ENCODE peak calls at places on chromosome 1, in ten cellular contexts. One of them, this sample, is unnamed.

GRCh38 chr1:26862781-26863676 is at the start of gene SFN:
- DNase-seq in NCI-H524 treated with DMSO at 0.1 percent for 48 hours: no peak
- DNase-seq in GM12892: no peak
- DNase-seq in RKO: peak; percentile 92
- DNase-seq in GM23248: no peak
- DNase-seq in activated CD8-positive, alpha-beta memory T cell treated with anti-CD3 and anti-CD28 coated beads, Interleukin-2, amount 50 U/mL, for 48 hours: peak; percentile 82
- DNase-seq in GOT3: no peak
- DNase-seq in frontal cortex: no peak
- DNase-seq in brain microvascular endothelial cell: no peak
- DNase-seq in endothelial cell: peak; percentile 33
- DNase-seq in this sample: peak; percentile 57

GRCh38 chr1:65360654-65361053 is 51.3 kb downstream of the DNAJC6 start:
- DNase-seq in NCI-H524 treated with DMSO at 0.1 percent for 48 hours: no peak
- DNase-seq in GM12892: no peak
- DNase-seq in RKO: no peak
- DNase-seq in GM23248: no peak
- DNase-seq in activated CD8-positive, alpha-beta memory T cell treated with anti-CD3 and anti-CD28 coated beads, Interleukin-2, amount 50 U/mL, for 48 hours: no peak
- DNase-seq in GOT3: no peak
- DNase-seq in frontal cortex: no peak
- DNase-seq in brain microvascular endothelial cell: no peak
- DNase-seq in endothelial cell: no peak
- DNase-seq in this sample: no peak

GRCh38 chr1:157671895-157672294 is 28.7 kb downstream of the FCRL3 start:
- DNase-seq in NCI-H524 treated with DMSO at 0.1 percent for 48 hours: no peak
- DNase-seq in GM12892: no peak
- DNase-seq in RKO: peak; percentile 26
- DNase-seq in GM23248: peak; percentile 1
- DNase-seq in activated CD8-positive, alpha-beta memory T cell treated with anti-CD3 and anti-CD28 coated beads, Interleukin-2, amount 50 U/mL, for 48 hours: no peak
- DNase-seq in GOT3: no peak
- DNase-seq in frontal cortex: no peak
- DNase-seq in brain microvascular endothelial cell: no peak
- DNase-seq in endothelial cell: no peak
- DNase-seq in this sample: no peak

GRCh38 chr1:77687519-77687906 is 5.1 kb upstream of the ZZZ3 start:
- DNase-seq in NCI-H524 treated with DMSO at 0.1 percent for 48 hours: no peak
- DNase-seq in GM12892: no peak
- DNase-seq in RKO: no peak
- DNase-seq in GM23248: peak; percentile 46
- DNase-seq in activated CD8-positive, alpha-beta memory T cell treated with anti-CD3 and anti-CD28 coated beads, Interleukin-2, amount 50 U/mL, for 48 hours: no peak
- DNase-seq in GOT3: no peak
- DNase-seq in frontal cortex: no peak
- DNase-seq in brain microvascular endothelial cell: peak; percentile 22
- DNase-seq in endothelial cell: peak; percentile 69
- DNase-seq in this sample: no peak

GRCh38 chr1:202088216-202088615 is 34.5 kb upstream of the GPR37L1 start:
- DNase-seq in NCI-H524 treated with DMSO at 0.1 percent for 48 hours: no peak
- DNase-seq in GM12892: no peak
- DNase-seq in RKO: no peak
- DNase-seq in GM23248: no peak
- DNase-seq in activated CD8-positive, alpha-beta memory T cell treated with anti-CD3 and anti-CD28 coated beads, Interleukin-2, amount 50 U/mL, for 48 hours: no peak
- DNase-seq in GOT3: no peak
- DNase-seq in frontal cortex: peak; percentile 19
- DNase-seq in brain microvascular endothelial cell: no peak
- DNase-seq in endothelial cell: no peak
- DNase-seq in this sample: no peak

GRCh38 chr1:176379626-176380339 is 83.2 kb upstream of the PAPPA2 start:
- DNase-seq in NCI-H524 treated with DMSO at 0.1 percent for 48 hours: no peak
- DNase-seq in GM12892: no peak
- DNase-seq in RKO: peak; percentile 22
- DNase-seq in GM23248: peak; percentile 47
- DNase-seq in activated CD8-positive, alpha-beta memory T cell treated with anti-CD3 and anti-CD28 coated beads, Interleukin-2, amount 50 U/mL, for 48 hours: no peak
- DNase-seq in GOT3: no peak
- DNase-seq in frontal cortex: no peak
- DNase-seq in brain microvascular endothelial cell: no peak
- DNase-seq in endothelial cell: no peak
- DNase-seq in this sample: no peak

GRCh38 chr1:156104065-156104810 is 10.3 kb upstream of the LMNA start:
- DNase-seq in NCI-H524 treated with DMSO at 0.1 percent for 48 hours: no peak
- DNase-seq in GM12892: no peak
- DNase-seq in RKO: no peak
- DNase-seq in GM23248: peak; percentile 97
- DNase-seq in activated CD8-positive, alpha-beta memory T cell treated with anti-CD3 and anti-CD28 coated beads, Interleukin-2, amount 50 U/mL, for 48 hours: peak; percentile 75
- DNase-seq in GOT3: peak; percentile 52
- DNase-seq in frontal cortex: no peak
- DNase-seq in brain microvascular endothelial cell: peak; percentile 86
- DNase-seq in endothelial cell: peak; percentile 37
- DNase-seq in this sample: peak; percentile 64

GRCh38 chr1:193806079-193807048 is 620.0 kb upstream of the B3GALT2 start:
- DNase-seq in NCI-H524 treated with DMSO at 0.1 percent for 48 hours: no peak
- DNase-seq in GM12892: no peak
- DNase-seq in RKO: no peak
- DNase-seq in GM23248: no peak
- DNase-seq in activated CD8-positive, alpha-beta memory T cell treated with anti-CD3 and anti-CD28 coated beads, Interleukin-2, amount 50 U/mL, for 48 hours: no peak
- DNase-seq in GOT3: no peak
- DNase-seq in frontal cortex: no peak
- DNase-seq in brain microvascular endothelial cell: no peak
- DNase-seq in endothelial cell: no peak
- DNase-seq in this sample: no peak

GRCh38 chr1:234597894-234598293 is 12.1 kb downstream of the IRF2BP2 start:
- DNase-seq in NCI-H524 treated with DMSO at 0.1 percent for 48 hours: peak; percentile 16
- DNase-seq in GM12892: no peak
- DNase-seq in RKO: peak; percentile 68
- DNase-seq in GM23248: peak; percentile 67
- DNase-seq in activated CD8-positive, alpha-beta memory T cell treated with anti-CD3 and anti-CD28 coated beads, Interleukin-2, amount 50 U/mL, for 48 hours: no peak
- DNase-seq in GOT3: no peak
- DNase-seq in frontal cortex: peak; percentile 42
- DNase-seq in brain microvascular endothelial cell: peak; percentile 66
- DNase-seq in endothelial cell: no peak
- DNase-seq in this sample: no peak

GRCh38 chr1:998051-998821 is 1.7 kb downstream of the HES4 start:
- DNase-seq in NCI-H524 treated with DMSO at 0.1 percent for 48 hours: no peak
- DNase-seq in GM12892: no peak
- DNase-seq in RKO: no peak
- DNase-seq in GM23248: no peak
- DNase-seq in activated CD8-positive, alpha-beta memory T cell treated with anti-CD3 and anti-CD28 coated beads, Interleukin-2, amount 50 U/mL, for 48 hours: no peak
- DNase-seq in GOT3: no peak
- DNase-seq in frontal cortex: peak; percentile 37
- DNase-seq in brain microvascular endothelial cell: no peak
- DNase-seq in endothelial cell: peak; percentile 30
- DNase-seq in this sample: peak; percentile 48

GRCh38 chr1:169796411-169796810 is 1.7 kb upstream of the METTL18 start:
- DNase-seq in NCI-H524 treated with DMSO at 0.1 percent for 48 hours: no peak
- DNase-seq in GM12892: no peak
- DNase-seq in RKO: no peak
- DNase-seq in GM23248: no peak
- DNase-seq in activated CD8-positive, alpha-beta memory T cell treated with anti-CD3 and anti-CD28 coated beads, Interleukin-2, amount 50 U/mL, for 48 hours: no peak
- DNase-seq in GOT3: no peak
- DNase-seq in frontal cortex: no peak
- DNase-seq in brain microvascular endothelial cell: no peak
- DNase-seq in endothelial cell: no peak
- DNase-seq in this sample: no peak

GRCh38 chr1:57061369-57061768 is 95.6 kb upstream of the C8B start:
- DNase-seq in NCI-H524 treated with DMSO at 0.1 percent for 48 hours: no peak
- DNase-seq in GM12892: no peak
- DNase-seq in RKO: no peak
- DNase-seq in GM23248: peak; percentile 81
- DNase-seq in activated CD8-positive, alpha-beta memory T cell treated with anti-CD3 and anti-CD28 coated beads, Interleukin-2, amount 50 U/mL, for 48 hours: no peak
- DNase-seq in GOT3: no peak
- DNase-seq in frontal cortex: no peak
- DNase-seq in brain microvascular endothelial cell: no peak
- DNase-seq in endothelial cell: no peak
- DNase-seq in this sample: no peak

GRCh38 chr1:33943978-33944377 is 80.1 kb downstream of the HMGB4 start:
- DNase-seq in NCI-H524 treated with DMSO at 0.1 percent for 48 hours: no peak
- DNase-seq in GM12892: no peak
- DNase-seq in RKO: no peak
- DNase-seq in GM23248: peak; percentile 71
- DNase-seq in activated CD8-positive, alpha-beta memory T cell treated with anti-CD3 and anti-CD28 coated beads, Interleukin-2, amount 50 U/mL, for 48 hours: no peak
- DNase-seq in GOT3: no peak
- DNase-seq in frontal cortex: no peak
- DNase-seq in brain microvascular endothelial cell: peak; percentile 92
- DNase-seq in endothelial cell: no peak
- DNase-seq in this sample: no peak

GRCh38 chr1:161166669-161167548 is 683 bp downstream of the PPOX start:
- DNase-seq in NCI-H524 treated with DMSO at 0.1 percent for 48 hours: no peak
- DNase-seq in GM12892: no peak
- DNase-seq in RKO: peak; percentile 66
- DNase-seq in GM23248: peak; percentile 53
- DNase-seq in activated CD8-positive, alpha-beta memory T cell treated with anti-CD3 and anti-CD28 coated beads, Interleukin-2, amount 50 U/mL, for 48 hours: no peak
- DNase-seq in GOT3: no peak
- DNase-seq in frontal cortex: no peak
- DNase-seq in brain microvascular endothelial cell: no peak
- DNase-seq in endothelial cell: peak; percentile 31
- DNase-seq in this sample: no peak